ENCODE peak calls at places on chromosome 1, in five cellular contexts. H is cardiac muscle cell, Z is heart right ventricle, W is pancreas, M is psoas muscle. C is an unnamed sample.

GRCh38 chr1:234206651-234207284 is 166.5 kb upstream of the COA6 start:
- DNase-seq in H (peak), W (no peak), Z (peak), M (peak), C (peak)

GRCh38 chr1:98723574-98723973 is 62.1 kb downstream of the SNX7 start:
- DNase-seq in M (no peak), Z (no peak), W (no peak), H (no peak), C (no peak)

GRCh38 chr1:104718752-104719151 is 969.1 kb downstream of the AMY1C start:
- DNase-seq in Z (no peak), H (no peak), M (no peak), W (no peak), C (no peak)

GRCh38 chr1:157115429-157115838 is 15.8 kb upstream of the ETV3L start:
- DNase-seq in Z (no peak), M (no peak), H (no peak), W (no peak), C (no peak)

GRCh38 chr1:174875306-174875705 is 124.4 kb upstream of the CACYBP start:
- DNase-seq in W (peak), Z (no peak), H (no peak), M (no peak), C (peak)

GRCh38 chr1:64387382-64388066 is 82.4 kb upstream of the CACHD1 start:
- DNase-seq in M (no peak), Z (no peak), W (no peak), H (no peak), C (no peak)

GRCh38 chr1:157968503-157968902 is 24.9 kb upstream of the KIRREL1 start:
- DNase-seq in H (peak), Z (peak), M (peak), W (no peak), C (no peak)

GRCh38 chr1:225700164-225700740 is 47.3 kb upstream of the ENAH start:
- DNase-seq in H (peak), Z (no peak), M (no peak), W (no peak), C (no peak)

GRCh38 chr1:94093996-94094395 is 27.0 kb downstream of the ABCA4 start:
- DNase-seq in W (no peak), H (peak), M (no peak), Z (no peak), C (no peak)

GRCh38 chr1:116256875-116257823 is 115.9 kb upstream of the ATP1A1 start:
- DNase-seq in W (no peak), H (no peak), Z (no peak), M (no peak), C (no peak)

GRCh38 chr1:189816558-189816957 is 661.1 kb downstream of the BRINP3 start:
- DNase-seq in M (no peak), Z (no peak), W (no peak), H (no peak), C (no peak)

GRCh38 chr1:227562037-227562436 is 1.3 kb upstream of the ZNF678 start:
- DNase-seq in H (no peak), Z (no peak), M (no peak), W (no peak), C (no peak)

GRCh38 chr1:52571783-52572182 is 18.9 kb upstream of the TUT4 start:
- DNase-seq in W (no peak), M (no peak), H (peak), Z (no peak), C (no peak)

GRCh38 chr1:3453891-3454810 is at the start of gene ARHGEF16:
- DNase-seq in Z (peak), M (peak), H (peak), W (peak), C (peak)

GRCh38 chr1:28035420-28035819 is 53.0 kb downstream of the EYA3 start:
- DNase-seq in W (no peak), M (no peak), Z (no peak), H (no peak), C (no peak)

GRCh38 chr1:211648980-211649934 is 26.2 kb downstream of the NEK2 start:
- DNase-seq in H (peak), W (no peak), Z (no peak), M (peak), C (no peak)

GRCh38 chr1:156128749-156129682 is 14.5 kb downstream of the LMNA start:
- DNase-seq in Z (peak), W (no peak), H (peak), M (peak), C (no peak)

GRCh38 chr1:117128323-117129079 is 7.0 kb upstream of the TRIM45 start:
- DNase-seq in H (peak), W (no peak), M (no peak), Z (no peak), C (no peak)

GRCh38 chr1:219020386-219020785 is 153.3 kb upstream of the LYPLAL1 start:
- DNase-seq in H (no peak), W (no peak), M (no peak), Z (no peak), C (no peak)

GRCh38 chr1:41361495-41362356 is 492 bp downstream of the FOXO6 start:
- DNase-seq in H (no peak), Z (no peak), W (peak), M (peak), C (no peak)

GRCh38 chr1:205547932-205548827 is 43.7 kb downstream of the CDK18 start:
- DNase-seq in M (no peak), Z (no peak), H (no peak), W (no peak), C (peak)

GRCh38 chr1:2543543-2544092 is 12.6 kb upstream of the TNFRSF14 start:
- DNase-seq in W (no peak), H (no peak), Z (no peak), M (no peak), C (no peak)

GRCh38 chr1:84624876-84625275 is 50.6 kb upstream of the CTBS start:
- DNase-seq in H (no peak), Z (no peak), M (no peak), W (no peak), C (no peak)

GRCh38 chr1:226610671-226611070 is 62.1 kb downstream of the STUM start:
- DNase-seq in H (no peak), M (no peak), W (no peak), Z (no peak), C (no peak)

GRCh38 chr1:150567717-150568561 is 11.5 kb downstream of the MCL1 start:
- DNase-seq in M (peak), Z (peak), W (peak), H (peak), C (peak)

GRCh38 chr1:43711524-43712386 is 4.4 kb downstream of the ST3GAL3 start:
- DNase-seq in M (no peak), H (peak), Z (no peak), W (no peak), C (no peak)

GRCh38 chr1:155473422-155473821 is 89.2 kb downstream of the ASH1L start:
- DNase-seq in H (no peak), W (no peak), Z (no peak), M (no peak), C (no peak)

GRCh38 chr1:221845650-221846371 is 103.9 kb upstream of the DUSP10 start:
- DNase-seq in W (no peak), Z (no peak), M (peak), H (peak), C (peak)

GRCh38 chr1:102120910-102121309 is 124.2 kb upstream of the OLFM3 start:
- DNase-seq in M (no peak), H (no peak), Z (no peak), W (no peak), C (no peak)

GRCh38 chr1:19081218-19081893 is 124.9 kb upstream of the IFFO2 start:
- DNase-seq in H (peak), W (no peak), Z (peak), M (peak), C (no peak)

GRCh38 chr1:113153116-113153803 is 80.3 kb downstream of the LRIG2 start:
- DNase-seq in Z (no peak), M (no peak), W (no peak), H (peak), C (no peak)

GRCh38 chr1:2934173-2934540 is 87.1 kb upstream of the ACTRT2 start:
- DNase-seq in M (no peak), H (no peak), Z (no peak), W (peak), C (no peak)

GRCh38 chr1:170562644-170563338 is 30.8 kb downstream of the GORAB start:
- DNase-seq in H (peak), W (no peak), M (peak), Z (peak), C (peak)

GRCh38 chr1:94713472-94714141 is 106.5 kb upstream of the SLC44A3 start:
- DNase-seq in H (peak), Z (peak), M (peak), W (no peak), C (peak)

GRCh38 chr1:205630241-205630640 is 1.6 kb downstream of the ELK4 start:
- DNase-seq in H (peak), Z (no peak), M (no peak), W (no peak), C (no peak)

GRCh38 chr1:41870076-41870562 is 48.6 kb downstream of the HIVEP3 start:
- DNase-seq in H (no peak), Z (no peak), M (no peak), W (no peak), C (no peak)

GRCh38 chr1:15178571-15179484 is 25.3 kb downstream of the TMEM51 start:
- DNase-seq in W (no peak), H (peak), Z (no peak), M (no peak), C (no peak)

GRCh38 chr1:3306583-3307285 is 147.7 kb upstream of the ARHGEF16 start:
- DNase-seq in W (no peak), H (peak), M (no peak), Z (no peak), C (no peak)

DNA sequence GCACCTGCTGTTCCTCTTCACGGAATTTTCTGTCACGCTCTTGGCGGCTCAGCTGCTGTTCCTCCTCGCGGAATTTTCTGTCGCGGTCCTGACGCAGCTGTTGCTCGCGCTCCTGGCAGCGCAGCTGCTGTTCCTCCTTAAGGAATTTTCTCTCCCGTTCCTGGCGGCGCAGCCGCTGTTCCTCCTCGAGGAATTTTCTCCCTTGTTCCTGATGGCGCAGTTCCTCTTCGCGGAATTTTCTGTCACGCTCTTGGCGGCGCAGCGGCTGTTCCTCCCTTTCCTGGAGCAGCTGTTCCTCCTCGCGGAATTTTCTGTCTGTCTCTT is 6.4 kb downstream of the TCHH start:
- DNase-seq in W (no peak), Z (no peak), H (no peak), M (no peak), C (no peak)
- H3K4me3 ChIP-seq in W (peak), Z (peak), H (no peak), M (peak), C (peak)

GRCh38 chr1:160539896-160540858 is 17.1 kb upstream of the SLAMF6 start:
- DNase-seq in M (no peak), W (no peak), Z (peak), H (peak), C (no peak)

GRCh38 chr1:160542303-160542945 is 19.4 kb upstream of the SLAMF6 start:
- DNase-seq in W (no peak), M (no peak), Z (no peak), H (peak), C (no peak)

GRCh38 chr1:160541622-160542302 is 18.7 kb upstream of the SLAMF6 start:
- DNase-seq in W (no peak), Z (no peak), H (no peak), M (no peak), C (no peak)

GRCh38 chr1:160538985-160539651 is 16.1 kb upstream of the SLAMF6 start:
- DNase-seq in H (no peak), M (no peak), Z (no peak), W (no peak), C (no peak)

DNA sequence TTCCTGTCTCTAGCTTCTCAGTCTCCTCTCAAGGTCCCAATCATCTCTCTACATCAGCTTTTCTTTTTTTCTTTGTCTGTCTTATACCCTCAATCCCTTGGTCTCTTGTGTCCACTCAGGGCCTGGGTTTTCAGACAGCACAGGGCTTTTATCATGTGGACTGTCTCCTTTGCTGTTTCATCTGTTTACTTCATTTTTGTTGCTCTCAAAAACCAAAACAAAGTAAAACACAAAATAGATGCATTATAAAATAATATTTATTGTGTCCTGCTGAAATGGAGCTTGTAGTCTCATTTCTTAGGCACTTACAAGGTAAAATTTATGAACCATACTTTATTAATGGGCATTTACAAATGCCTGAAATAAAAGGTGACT is 17.8 kb upstream of the SLAMF6 start:
- DNase-seq in Z (no peak), W (no peak), H (no peak), M (no peak), C (no peak)
- H3K4me3 ChIP-seq in Z (no peak), W (no peak), H (no peak), M (no peak), C (no peak)

GRCh38 chr1:21295545-21295944 is 5.3 kb upstream of the ECE1 start:
- DNase-seq in W (no peak), Z (no peak), H (no peak), M (no peak), C (no peak)
- H3K4me3 ChIP-seq in W (no peak), Z (no peak), H (no peak), M (no peak), C (no peak)

GRCh38 chr1:236065509-236066005 is 667 bp upstream of the NID1 start:
- DNase-seq in H (no peak), M (no peak), Z (peak), W (no peak), C (no peak)
- H3K4me3 ChIP-seq in H (peak), M (peak), Z (peak), W (peak), C (peak)

GRCh38 chr1:50973875-50974617 is 4.0 kb downstream of the CDKN2C start:
- DNase-seq in H (no peak), M (no peak), W (no peak), Z (no peak), C (no peak)

GRCh38 chr1:50973255-50973654 is 3.2 kb downstream of the CDKN2C start:
- DNase-seq in H (no peak), Z (no peak), W (no peak), M (no peak), C (no peak)

GRCh38 chr1:50971748-50972305 is 1.8 kb downstream of the CDKN2C start:
- DNase-seq in Z (no peak), H (no peak), W (no peak), M (no peak), C (no peak)

GRCh38 chr1:50970927-50971582 is 1.0 kb downstream of the CDKN2C start:
- DNase-seq in M (no peak), H (no peak), W (no peak), Z (no peak), C (no peak)

GRCh38 chr1:50972766-50973165 is 2.7 kb downstream of the CDKN2C start:
- DNase-seq in H (no peak), W (no peak), Z (no peak), M (no peak), C (no peak)
- H3K4me3 ChIP-seq in H (no peak), W (no peak), Z (peak), M (peak), C (peak)

GRCh38 chr1:55988963-55989452 is 590.4 kb downstream of the PLPP3 start:
- DNase-seq in M (no peak), Z (no peak), H (no peak), W (no peak), C (no peak)

GRCh38 chr1:55989971-55990370 is 589.4 kb downstream of the PLPP3 start:
- DNase-seq in H (no peak), M (no peak), Z (no peak), W (no peak), C (no peak)

GRCh38 chr1:55986003-55986402 is 593.4 kb downstream of the PLPP3 start:
- DNase-seq in W (no peak), M (no peak), H (peak), Z (no peak), C (no peak)

DNA sequence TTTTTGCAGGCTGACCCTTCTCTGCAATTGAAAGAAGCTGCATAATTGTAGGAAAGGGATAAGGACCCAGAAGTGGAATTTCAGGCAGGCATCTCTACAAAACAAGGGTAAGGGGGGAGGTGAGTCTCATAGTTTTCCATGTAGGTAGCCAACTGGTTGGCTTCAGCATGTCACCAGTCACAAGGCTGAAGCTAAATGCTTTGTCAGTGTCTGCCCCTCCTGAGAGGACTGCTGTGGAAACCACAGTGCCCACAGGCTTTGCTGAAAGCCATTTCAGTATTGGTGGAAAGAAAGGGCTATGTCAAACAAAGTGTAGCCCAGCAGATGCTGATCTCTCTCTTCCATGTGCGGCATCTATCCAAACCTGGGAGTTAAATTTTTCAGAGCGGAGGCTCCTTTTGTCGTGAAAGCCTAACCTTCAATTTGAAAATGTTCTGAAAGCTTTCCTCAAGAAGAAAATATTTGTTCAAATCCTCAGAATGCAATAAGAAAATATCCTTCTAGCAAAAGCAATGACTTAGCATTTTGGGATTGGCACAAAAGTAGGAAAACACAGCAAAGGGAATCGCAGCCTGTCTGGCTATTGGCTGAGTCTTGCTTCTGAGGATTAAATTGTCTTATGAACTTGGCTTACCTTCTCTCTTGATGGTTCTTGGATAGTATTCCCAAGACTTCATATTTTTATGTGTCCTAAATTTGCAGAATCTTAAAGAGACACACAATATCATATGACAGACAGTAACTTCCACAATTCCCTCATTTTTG is 591.7 kb downstream of the PLPP3 start:
- DNase-seq in Z (no peak), H (no peak), M (no peak), W (no peak), C (no peak)
- H3K4me3 ChIP-seq in Z (no peak), H (no peak), M (no peak), W (no peak), C (no peak)

GRCh38 chr1:164689672-164690655 is 131.0 kb downstream of the PBX1 start:
- DNase-seq in H (peak), W (no peak), Z (no peak), M (no peak), C (no peak)
- H3K4me3 ChIP-seq in H (no peak), W (no peak), Z (no peak), M (no peak), C (no peak)

GRCh38 chr1:21576798-21577187 is 67.6 kb downstream of the ALPL start:
- DNase-seq in M (no peak), W (no peak), H (no peak), Z (no peak), C (no peak)
- H3K4me3 ChIP-seq in M (no peak), W (no peak), H (no peak), Z (no peak), C (no peak)

GRCh38 chr1:246651012-246651411 is 73.2 kb upstream of the SCCPDH start:
- DNase-seq in W (no peak), H (no peak), M (no peak), Z (no peak), C (no peak)

GRCh38 chr1:246647113-246647512 is 77.1 kb upstream of the SCCPDH start:
- DNase-seq in W (no peak), H (peak), Z (peak), M (peak), C (no peak)

GRCh38 chr1:246642719-246643118 is 76.5 kb downstream of the CNST start:
- DNase-seq in W (no peak), H (no peak), M (no peak), Z (no peak), C (no peak)

GRCh38 chr1:246647513-246647912 is 76.7 kb upstream of the SCCPDH start:
- DNase-seq in H (peak), M (no peak), W (no peak), Z (no peak), C (no peak)
- H3K4me3 ChIP-seq in H (no peak), M (peak), W (no peak), Z (peak), C (no peak)